ENCODE peak calls at places on chromosomes 13 and 19, in ten cellular contexts. J is H1, S is breast epithelium, U is heart right ventricle, T is WERI-Rb-1, I is neuronal stem cell, B is lung, K is ascending aorta, F is thoracic aorta, Q is left ventricle myocardium inferior. H is an unnamed sample. For H3K27me3 and H3K9me3, the result is how much of the 10 kb centered on the place peaks cover.

GRCh38 chr19:54096642-54097106 is 3.9 kb downstream of the OSCAR start:
- DNase-seq in Q (no peak), T (no peak), F (no peak), J (peak), S (no peak), B (no peak), K (no peak), I (no peak), U (no peak), H (no peak)

GRCh38 chr19:19406878-19407639 is 1.6 kb downstream of the GATAD2A start:
- DNase-seq in B (peak), T (peak), J (no peak), S (peak), U (no peak), Q (no peak), F (no peak), K (no peak), I (no peak), H (no peak)

GRCh38 chr13:47025791-47026419 is 129.1 kb upstream of the HTR2A start:
- DNase-seq in K (no peak), S (no peak), F (no peak), U (no peak), I (no peak), B (no peak), J (no peak), Q (peak), T (no peak), H (no peak)

GRCh38 chr19:869245-870177 is 10.0 kb downstream of the CFD start:
- DNase-seq in I (no peak), Q (peak), U (peak), K (peak), J (no peak), B (no peak), F (peak), S (no peak), T (no peak), H (peak)

GRCh38 chr13:78410847-78411246 is 192.5 kb downstream of the POU4F1 start:
- DNase-seq in S (no peak), T (no peak), K (no peak), F (no peak), Q (no peak), I (no peak), U (no peak), B (no peak), J (no peak), H (no peak)

GRCh38 chr13:107807306-107808073 is 407.8 kb downstream of the LIG4 start:
- DNase-seq in F (no peak), T (no peak), J (no peak), Q (no peak), S (no peak), I (no peak), U (no peak), K (no peak), B (no peak), H (no peak)

GRCh38 chr13:105678072-105678471 is 857.4 kb downstream of the EFNB2 start:
- DNase-seq in S (no peak), I (no peak), F (no peak), J (no peak), Q (no peak), U (no peak), B (no peak), T (no peak), K (no peak), H (no peak)

GRCh38 chr13:106612688-106613087 is 44.8 kb upstream of the ARGLU1 start:
- DNase-seq in B (peak), K (no peak), J (no peak), Q (peak), F (no peak), T (no peak), U (peak), I (no peak), S (no peak), H (peak)

GRCh38 chr19:41265376-41266153 is 1.4 kb downstream of the HNRNPUL1 start:
- DNase-seq in T (no peak), B (peak), I (no peak), J (no peak), U (no peak), F (no peak), Q (no peak), K (no peak), S (no peak), H (no peak)

GRCh38 chr19:52170863-52171320 is 529 bp downstream of the ZNF836 start:
- DNase-seq in U (peak), I (no peak), F (no peak), T (peak), K (no peak), S (no peak), B (no peak), J (peak), Q (peak), H (peak)

GRCh38 chr13:112672651-112673284 is 17.1 kb upstream of the ATP11A start:
- DNase-seq in U (no peak), I (no peak), B (no peak), J (no peak), T (no peak), K (no peak), Q (no peak), F (no peak), S (no peak), H (no peak)

GRCh38 chr19:34678421-34678820 is 943 bp downstream of the ZNF302 start:
- DNase-seq in I (no peak), T (no peak), K (no peak), S (no peak), F (no peak), U (no peak), B (no peak), Q (no peak), J (no peak), H (no peak)

GRCh38 chr13:79794936-79795335 is 314.0 kb downstream of the NDFIP2 start:
- DNase-seq in K (no peak), T (no peak), B (no peak), Q (no peak), U (no peak), S (no peak), I (no peak), J (no peak), F (no peak), H (no peak)

GRCh38 chr19:8367327-8368001 is 3.5 kb downstream of the ANGPTL4 start:
- DNase-seq in J (peak), F (peak), T (peak), K (no peak), S (peak), U (peak), I (peak), B (peak), Q (peak), H (peak)

GRCh38 chr19:8366961-8367326 is 3.0 kb downstream of the ANGPTL4 start:
- DNase-seq in B (no peak), S (no peak), Q (no peak), J (no peak), U (no peak), T (no peak), K (no peak), I (no peak), F (no peak), H (no peak)

GRCh38 chr19:8370176-8371010 is 6.4 kb downstream of the ANGPTL4 start:
- DNase-seq in K (no peak), F (no peak), S (no peak), Q (no peak), T (no peak), J (no peak), I (no peak), U (no peak), B (no peak), H (no peak)

GRCh38 chr19:8366121-8366581 is 2.2 kb downstream of the ANGPTL4 start:
- DNase-seq in Q (no peak), I (no peak), J (no peak), K (no peak), F (no peak), B (no peak), T (no peak), U (no peak), S (no peak), H (no peak)

DNA sequence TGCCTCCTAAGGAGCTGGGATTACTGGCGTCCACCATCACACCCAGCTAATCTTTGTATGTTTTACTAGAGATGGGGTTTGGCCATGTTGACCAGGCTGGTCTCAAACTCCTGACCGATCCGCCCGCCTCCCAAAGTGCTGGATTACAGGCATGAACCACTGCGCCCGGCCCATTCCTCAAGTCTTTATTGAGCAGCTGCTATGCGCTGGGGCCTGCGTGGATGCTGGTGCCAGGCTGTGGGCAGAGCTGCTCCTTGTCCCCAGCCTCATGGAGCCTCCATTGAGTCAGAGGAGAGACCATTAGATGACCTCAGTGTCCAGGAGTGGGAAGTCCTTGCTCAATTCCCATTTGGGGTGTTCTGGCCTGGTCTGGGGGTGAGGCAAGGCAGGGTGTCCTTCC is 4.2 kb downstream of the ANGPTL4 start:
- DNase-seq in F (no peak), J (no peak), U (no peak), B (no peak), K (no peak), S (no peak), Q (no peak), T (no peak), I (no peak), H (no peak)
- H3K27me3 ChIP-seq in F (under half), J (under half), U (under half), B (under half), K (under half), S (under half), Q (under half), T (under half), I (under half), H (under half)

GRCh38 chr19:57583104-57583520 is 833 bp upstream of the ZIK1 start:
- DNase-seq in J (no peak), Q (peak), B (no peak), I (no peak), K (no peak), U (peak), S (no peak), F (no peak), T (no peak), H (no peak)

GRCh38 chr19:57576661-57577060 is 2.0 kb downstream of the ZNF416 start:
- DNase-seq in F (no peak), K (no peak), J (no peak), B (no peak), Q (no peak), S (no peak), U (no peak), T (no peak), I (no peak), H (no peak)

GRCh38 chr19:57583521-57584416 is at the start of gene ZIK1:
- DNase-seq in U (peak), S (peak), F (peak), B (peak), J (peak), I (peak), K (peak), T (peak), Q (peak), H (peak)

DNA sequence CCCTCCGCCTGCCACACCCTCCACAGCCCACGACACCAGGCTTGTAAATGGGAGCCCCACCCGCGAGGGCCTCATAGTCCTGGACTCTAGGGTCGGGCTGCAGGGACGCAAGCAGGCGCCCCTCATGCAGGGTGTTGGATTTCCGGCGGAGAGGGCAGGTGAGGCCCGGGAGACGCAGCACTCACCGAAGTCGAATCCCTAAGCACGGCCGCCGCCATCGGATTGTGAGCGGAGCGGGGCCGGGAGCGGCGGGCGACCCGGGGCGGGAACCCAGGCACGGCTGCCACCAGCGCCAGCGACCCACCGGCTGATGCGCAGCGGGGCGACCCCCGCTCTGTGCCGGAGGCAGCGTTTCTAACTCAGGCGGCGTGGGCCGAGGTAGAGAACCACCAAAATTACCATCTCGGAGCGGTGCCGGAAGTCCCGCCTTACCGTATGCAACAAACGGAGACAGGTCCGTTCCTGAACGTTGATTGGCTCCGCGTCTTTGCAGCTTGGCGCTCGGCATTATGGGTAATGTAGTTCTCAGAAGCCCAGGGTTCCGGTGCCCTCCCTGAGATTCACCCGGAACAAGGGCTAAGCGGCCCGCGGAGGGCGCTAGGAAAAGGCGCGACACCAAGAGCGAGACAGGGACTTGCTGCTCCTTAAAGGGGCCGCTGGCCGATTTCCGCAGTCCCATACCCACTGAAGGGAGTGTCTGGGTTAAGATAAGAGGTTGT is at the start of gene ZNF416:
- DNase-seq in J (peak), Q (peak), F (peak), T (peak), I (peak), K (peak), U (peak), S (peak), B (peak), H (peak)
- H3K9me3 ChIP-seq in J (under half), Q (under half), F (under half), T (under half), I (under half), K (under half), U (under half), S (under half), B (under half), H (under half)

GRCh38 chr13:73767191-73767741 is 366.9 kb downstream of the KLF12 start:
- DNase-seq in J (no peak), B (no peak), S (no peak), K (no peak), F (no peak), Q (no peak), T (no peak), U (no peak), I (peak), H (no peak)

GRCh38 chr13:73765651-73766384 is 368.4 kb downstream of the KLF12 start:
- DNase-seq in I (peak), B (peak), J (peak), S (peak), U (peak), Q (peak), K (peak), T (peak), F (peak), H (peak)

GRCh38 chr13:73772449-73773186 is 361.6 kb downstream of the KLF12 start:
- DNase-seq in Q (no peak), S (no peak), J (no peak), K (no peak), B (no peak), U (no peak), T (no peak), I (no peak), F (no peak), H (no peak)

GRCh38 chr13:73767747-73768315 is 366.4 kb downstream of the KLF12 start:
- DNase-seq in J (no peak), F (no peak), Q (no peak), I (no peak), K (no peak), B (no peak), T (peak), S (no peak), U (no peak), H (no peak)
- H3K27ac ChIP-seq in J (no peak), F (peak), Q (peak), I (peak), K (peak), B (peak), T (no peak), S (no peak), U (no peak), H (peak)

GRCh38 chr13:70844391-70845108 is 736.3 kb upstream of the KLHL1 start:
- DNase-seq in Q (no peak), F (no peak), S (no peak), B (no peak), I (no peak), U (no peak), J (no peak), K (no peak), T (no peak), H (peak)

GRCh38 chr13:70842062-70842644 is 733.9 kb upstream of the KLHL1 start:
- DNase-seq in T (no peak), U (no peak), B (no peak), S (no peak), J (no peak), F (no peak), I (no peak), K (no peak), Q (no peak), H (no peak)

DNA sequence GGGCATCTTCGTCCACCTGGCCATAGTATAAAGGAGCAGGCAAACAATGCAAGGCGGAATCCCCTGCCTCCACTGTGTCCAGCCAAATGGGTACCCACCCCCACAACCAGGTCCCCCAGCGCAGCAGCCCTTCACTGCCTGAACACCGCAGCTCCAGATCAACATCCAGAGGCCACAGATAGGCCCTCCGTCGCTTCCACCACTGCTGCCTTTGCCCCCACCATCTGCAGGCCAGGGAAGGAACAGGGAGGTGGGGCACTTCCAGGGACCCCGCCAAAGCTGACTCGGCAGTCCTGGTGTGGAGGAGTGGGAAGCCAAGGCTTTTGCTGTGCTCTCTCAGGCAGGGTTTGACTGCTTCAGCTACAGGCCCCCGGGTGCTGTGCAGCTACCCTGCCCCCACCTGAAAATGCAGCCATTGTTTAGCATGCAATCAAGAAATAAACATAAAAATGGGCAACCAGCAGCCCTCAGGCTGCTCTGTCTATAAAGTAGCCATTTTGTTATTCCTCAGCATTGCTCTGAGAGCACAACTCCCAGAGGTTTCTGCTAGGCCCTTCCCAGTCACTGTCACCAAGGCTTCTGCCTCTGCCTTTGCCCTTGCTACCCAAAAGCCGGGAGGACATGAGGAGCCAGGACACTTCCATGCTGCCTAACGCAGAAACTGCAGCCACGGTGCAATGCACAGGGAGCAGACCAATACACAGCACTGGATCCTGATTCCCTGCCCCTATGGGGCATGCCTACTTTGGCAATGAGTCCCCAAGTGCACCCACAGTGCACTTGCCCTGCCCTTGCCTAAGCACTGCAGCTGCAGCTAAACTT is 733.2 kb upstream of the KLHL1 start:
- DNase-seq in K (no peak), J (no peak), U (no peak), S (no peak), B (no peak), F (no peak), Q (no peak), I (no peak), T (no peak), H (peak)
- H3K27me3 ChIP-seq in K (under half), J (under half), U (under half), S (under half), B (under half), F (under half), Q (under half), I (under half), T (under half), H (under half)

GRCh38 chr19:20558011-20558410 is 7.6 kb downstream of the ZNF737 start:
- DNase-seq in F (no peak), S (no peak), J (peak), I (no peak), Q (no peak), T (peak), B (no peak), U (peak), K (no peak), H (peak)

DNA sequence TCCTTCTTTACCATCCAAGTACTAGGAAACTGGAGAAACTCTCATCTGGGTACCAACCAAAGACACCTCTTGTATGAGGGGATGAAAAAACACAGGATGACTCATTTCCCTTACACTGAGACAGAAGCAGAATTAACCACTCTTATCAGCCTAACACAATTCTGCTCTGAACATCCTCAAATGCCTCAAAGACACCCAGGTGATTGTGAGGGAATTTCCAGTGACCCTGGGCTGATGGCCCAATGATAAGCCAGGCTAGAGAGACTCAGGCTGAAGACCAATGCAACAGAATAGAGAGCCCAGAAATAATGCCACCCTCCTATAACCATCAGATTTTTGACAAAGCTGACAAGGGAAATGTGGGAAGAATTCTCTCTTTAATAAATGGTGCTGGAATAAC is 7.0 kb downstream of the ZNF737 start:
- DNase-seq in K (no peak), U (no peak), S (no peak), J (no peak), F (no peak), B (no peak), T (no peak), I (no peak), Q (no peak), H (no peak)
- H3K9me3 ChIP-seq in K (half or more), U (under half), S (half or more), J (under half), F (half or more), B (under half), T (under half), I (under half), Q (half or more), H (half or more)

GRCh38 chr19:44738161-44738535 is 10.4 kb upstream of the BCL3 start:
- DNase-seq in F (no peak), U (no peak), J (no peak), Q (no peak), B (no peak), S (no peak), I (no peak), K (no peak), T (no peak), H (no peak)
- H3K27ac ChIP-seq in F (no peak), U (no peak), J (no peak), Q (no peak), B (no peak), S (peak), I (no peak), K (no peak), T (no peak), H (peak)

DNA sequence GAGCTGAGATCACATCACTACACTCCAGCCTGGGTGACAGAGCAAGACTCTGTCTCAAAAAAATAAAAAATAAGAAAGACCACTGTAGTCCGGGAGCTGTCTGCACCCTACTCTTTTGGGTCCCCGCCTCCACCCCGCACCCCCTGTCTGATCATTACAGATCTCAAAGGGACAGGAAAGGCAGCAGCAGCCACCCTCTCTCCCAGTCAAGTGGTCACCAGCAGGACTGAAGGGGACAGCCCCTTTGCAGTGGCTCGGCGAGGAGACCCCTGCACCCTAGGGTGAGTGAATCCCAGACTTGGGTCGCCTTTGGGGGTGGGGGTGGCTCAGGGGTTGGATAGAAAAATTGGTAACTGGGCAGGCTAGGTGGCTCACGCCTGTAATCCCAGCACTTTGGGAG is 12.5 kb upstream of the KCNN1 start:
- DNase-seq in S (no peak), I (no peak), B (no peak), J (no peak), T (no peak), Q (no peak), K (no peak), F (no peak), U (no peak), H (no peak)
- H3K27me3 ChIP-seq in S (half or more), I (under half), B (under half), J (under half), T (under half), Q (half or more), K (under half), F (under half), U (half or more), H (half or more)

H was measured in heart left ventricle.